ENCODE peak calls at places on chromosomes 11 and 22, in nine cellular contexts. One of them, this sample, is unnamed.

GRCh38 chr22:39240841-39241631 is 3.7 kb downstream of the PDGFB start:
- DNase-seq in K562: peak; percentile 30
- DNase-seq in WTC11: no peak
- DNase-seq in SK-N-SH: no peak
- DNase-seq in endothelial cell of umbilical vein: peak; percentile 62
- DNase-seq in GM12878: no peak
- DNase-seq in H1: no peak
- DNase-seq in HepG2: peak; percentile 91
- DNase-seq in A549: peak; percentile 29
- DNase-seq in this sample: no peak

GRCh38 chr22:29072193-29072978 is 449 bp upstream of the KREMEN1 start:
- DNase-seq in GM12878: no peak
- DNase-seq in endothelial cell of umbilical vein: peak; percentile 50
- DNase-seq in K562: peak; percentile 94
- DNase-seq in A549: peak; percentile 63
- DNase-seq in SK-N-SH: peak; percentile 99
- DNase-seq in H1: peak; percentile 89
- DNase-seq in WTC11: peak; percentile 99
- DNase-seq in HepG2: peak; percentile 89
- DNase-seq in this sample: peak; percentile 70

GRCh38 chr11:95358516-95359322 is 127.7 kb upstream of the SESN3 start:
- DNase-seq in A549: no peak
- DNase-seq in GM12878: no peak
- DNase-seq in H1: no peak
- DNase-seq in K562: no peak
- DNase-seq in HepG2: no peak
- DNase-seq in WTC11: no peak
- DNase-seq in endothelial cell of umbilical vein: no peak
- DNase-seq in SK-N-SH: no peak
- DNase-seq in this sample: no peak

GRCh38 chr11:71384561-71384960 is 63.6 kb downstream of the DHCR7 start:
- DNase-seq in SK-N-SH: no peak
- DNase-seq in H1: no peak
- DNase-seq in HepG2: no peak
- DNase-seq in GM12878: no peak
- DNase-seq in endothelial cell of umbilical vein: no peak
- DNase-seq in A549: no peak
- DNase-seq in WTC11: no peak
- DNase-seq in K562: no peak
- DNase-seq in this sample: no peak

GRCh38 chr22:19138217-19139000 is 6.0 kb downstream of the ESS2 start:
- DNase-seq in H1: no peak
- DNase-seq in GM12878: no peak
- DNase-seq in A549: no peak
- DNase-seq in SK-N-SH: no peak
- DNase-seq in endothelial cell of umbilical vein: no peak
- DNase-seq in WTC11: no peak
- DNase-seq in HepG2: no peak
- DNase-seq in K562: no peak
- DNase-seq in this sample: no peak

GRCh38 chr11:124402326-124402922 is 3.6 kb upstream of the OR8B3 start:
- DNase-seq in A549: peak; percentile 18
- DNase-seq in HepG2: peak; percentile 56
- DNase-seq in endothelial cell of umbilical vein: peak; percentile 67
- DNase-seq in K562: peak; percentile 58
- DNase-seq in WTC11: peak; percentile 58
- DNase-seq in SK-N-SH: peak; percentile 64
- DNase-seq in GM12878: no peak
- DNase-seq in H1: peak; percentile 31
- DNase-seq in this sample: peak; percentile 67

GRCh38 chr22:19873960-19874306 is 19.3 kb upstream of the GNB1L start:
- DNase-seq in GM12878: no peak
- DNase-seq in WTC11: no peak
- DNase-seq in HepG2: no peak
- DNase-seq in A549: no peak
- DNase-seq in K562: no peak
- DNase-seq in H1: no peak
- DNase-seq in SK-N-SH: peak; percentile 15
- DNase-seq in endothelial cell of umbilical vein: no peak
- DNase-seq in this sample: no peak

GRCh38 chr11:130179396-130180306 is 20.1 kb downstream of the ST14 start:
- DNase-seq in WTC11: no peak
- DNase-seq in A549: no peak
- DNase-seq in HepG2: no peak
- DNase-seq in K562: no peak
- DNase-seq in H1: no peak
- DNase-seq in endothelial cell of umbilical vein: no peak
- DNase-seq in GM12878: no peak
- DNase-seq in SK-N-SH: no peak
- DNase-seq in this sample: no peak

GRCh38 chr11:45982656-45983470 is 60.4 kb downstream of the LARGE2 start:
- DNase-seq in K562: peak; percentile 87
- DNase-seq in endothelial cell of umbilical vein: peak; percentile 70
- DNase-seq in A549: no peak
- DNase-seq in HepG2: no peak
- DNase-seq in H1: peak; percentile 84
- DNase-seq in GM12878: no peak
- DNase-seq in SK-N-SH: peak; percentile 21
- DNase-seq in WTC11: peak; percentile 74
- DNase-seq in this sample: peak; percentile 57

GRCh38 chr11:45983471-45983845 is 61.0 kb downstream of the LARGE2 start:
- DNase-seq in K562: no peak
- DNase-seq in endothelial cell of umbilical vein: no peak
- DNase-seq in A549: no peak
- DNase-seq in SK-N-SH: no peak
- DNase-seq in H1: no peak
- DNase-seq in WTC11: no peak
- DNase-seq in GM12878: no peak
- DNase-seq in HepG2: no peak
- DNase-seq in this sample: no peak

GRCh38 chr11:45988922-45989321 is 66.5 kb downstream of the LARGE2 start:
- DNase-seq in A549: no peak
- DNase-seq in SK-N-SH: no peak
- DNase-seq in K562: no peak
- DNase-seq in HepG2: no peak
- DNase-seq in endothelial cell of umbilical vein: no peak
- DNase-seq in H1: no peak
- DNase-seq in GM12878: no peak
- DNase-seq in WTC11: no peak
- DNase-seq in this sample: no peak

GRCh38 chr11:45985212-45985611 is 62.8 kb downstream of the LARGE2 start:
- DNase-seq in endothelial cell of umbilical vein: no peak
- DNase-seq in A549: no peak
- DNase-seq in WTC11: no peak
- DNase-seq in SK-N-SH: no peak
- DNase-seq in HepG2: no peak
- DNase-seq in H1: no peak
- DNase-seq in GM12878: no peak
- DNase-seq in K562: no peak
- DNase-seq in this sample: no peak

GRCh38 chr11:45984192-45984591 is 61.7 kb downstream of the LARGE2 start:
- DNase-seq in WTC11: no peak
- DNase-seq in HepG2: no peak
- DNase-seq in SK-N-SH: no peak
- DNase-seq in A549: no peak
- DNase-seq in endothelial cell of umbilical vein: no peak
- DNase-seq in K562: no peak
- DNase-seq in GM12878: no peak
- DNase-seq in H1: no peak
- DNase-seq in this sample: no peak
- TF ChIP-seq MAX in WTC11: no peak
- TF ChIP-seq MAX in HepG2: no peak
- TF ChIP-seq MAX in SK-N-SH: no peak
- TF ChIP-seq MAX in A549: no peak
- TF ChIP-seq MAX in endothelial cell of umbilical vein: no peak
- TF ChIP-seq MAX in K562: no peak
- TF ChIP-seq MAX in GM12878: no peak
- TF ChIP-seq MAX in H1: no peak
- TF ChIP-seq MAX in this sample: no peak

GRCh38 chr11:88418508-88418907 is 81.0 kb upstream of the CTSC start:
- DNase-seq in endothelial cell of umbilical vein: no peak
- DNase-seq in A549: no peak
- DNase-seq in WTC11: no peak
- DNase-seq in SK-N-SH: no peak
- DNase-seq in H1: no peak
- DNase-seq in K562: no peak
- DNase-seq in GM12878: no peak
- DNase-seq in HepG2: no peak
- DNase-seq in this sample: no peak

GRCh38 chr11:88414385-88414861 is 76.9 kb upstream of the CTSC start:
- DNase-seq in A549: no peak
- DNase-seq in SK-N-SH: peak; percentile 4
- DNase-seq in H1: no peak
- DNase-seq in endothelial cell of umbilical vein: peak; percentile 92
- DNase-seq in K562: peak; percentile 31
- DNase-seq in WTC11: no peak
- DNase-seq in GM12878: no peak
- DNase-seq in HepG2: no peak
- DNase-seq in this sample: peak; percentile 76

GRCh38 chr11:88411265-88411664 is 73.7 kb upstream of the CTSC start:
- DNase-seq in SK-N-SH: no peak
- DNase-seq in HepG2: no peak
- DNase-seq in K562: no peak
- DNase-seq in H1: no peak
- DNase-seq in WTC11: no peak
- DNase-seq in GM12878: no peak
- DNase-seq in endothelial cell of umbilical vein: no peak
- DNase-seq in A549: no peak
- DNase-seq in this sample: no peak

GRCh38 chr11:88415495-88415894 is 78.0 kb upstream of the CTSC start:
- DNase-seq in endothelial cell of umbilical vein: no peak
- DNase-seq in GM12878: no peak
- DNase-seq in HepG2: no peak
- DNase-seq in SK-N-SH: no peak
- DNase-seq in K562: no peak
- DNase-seq in A549: no peak
- DNase-seq in WTC11: no peak
- DNase-seq in H1: no peak
- DNase-seq in this sample: no peak

DNA sequence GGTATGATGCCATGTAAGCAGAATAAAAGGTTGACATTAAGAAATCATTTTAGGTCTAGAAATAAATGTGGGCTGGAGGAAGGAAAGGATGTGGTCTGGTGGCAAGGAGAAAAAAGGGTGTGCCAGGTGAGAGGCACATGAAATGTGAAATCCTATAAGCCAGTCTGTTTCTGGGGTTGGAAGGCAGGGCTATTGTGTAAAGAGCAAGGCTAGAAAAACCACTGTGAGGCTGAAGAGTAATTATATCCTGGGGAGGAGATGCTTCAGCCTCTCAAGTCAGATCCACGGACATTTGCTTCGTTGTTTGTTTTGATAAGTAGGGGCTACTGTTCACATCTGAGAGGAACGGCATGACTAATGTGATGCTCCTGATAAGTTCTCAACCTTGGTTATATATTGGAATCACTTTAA is 77.5 kb upstream of the CTSC start:
- DNase-seq in WTC11: no peak
- DNase-seq in H1: no peak
- DNase-seq in SK-N-SH: no peak
- DNase-seq in GM12878: no peak
- DNase-seq in K562: no peak
- DNase-seq in endothelial cell of umbilical vein: peak; percentile 48
- DNase-seq in HepG2: no peak
- DNase-seq in A549: no peak
- DNase-seq in this sample: peak; percentile 62
- TF ChIP-seq MAX in WTC11: no peak
- TF ChIP-seq MAX in H1: no peak
- TF ChIP-seq MAX in SK-N-SH: no peak
- TF ChIP-seq MAX in GM12878: no peak
- TF ChIP-seq MAX in K562: no peak
- TF ChIP-seq MAX in endothelial cell of umbilical vein: no peak
- TF ChIP-seq MAX in HepG2: no peak
- TF ChIP-seq MAX in A549: no peak
- TF ChIP-seq MAX in this sample: peak; percentile 5

DNA sequence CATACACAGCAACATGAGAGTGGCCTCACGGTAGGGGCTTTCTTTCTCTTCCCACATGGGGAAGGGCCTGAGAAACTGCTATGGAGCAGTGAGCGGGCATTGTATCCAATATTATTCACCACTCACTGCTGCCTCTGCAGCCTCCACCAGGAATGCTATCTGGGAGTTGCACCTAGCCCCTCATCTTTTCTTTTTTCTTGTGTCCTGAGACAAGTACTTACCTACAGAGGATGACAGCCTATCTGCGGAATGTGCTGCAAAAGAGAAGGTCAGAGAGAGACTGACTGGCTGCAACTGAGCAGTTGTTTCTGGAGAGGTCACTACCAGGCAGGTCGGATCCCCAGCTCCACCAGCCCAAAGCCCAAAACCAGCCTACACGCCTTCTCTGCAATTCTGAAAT is 52.1 kb upstream of the HTATIP2 start:
- DNase-seq in HepG2: no peak
- DNase-seq in endothelial cell of umbilical vein: no peak
- DNase-seq in A549: no peak
- DNase-seq in H1: no peak
- DNase-seq in GM12878: no peak
- DNase-seq in K562: no peak
- DNase-seq in WTC11: no peak
- DNase-seq in SK-N-SH: no peak
- DNase-seq in this sample: no peak
- TF ChIP-seq MAX in HepG2: no peak
- TF ChIP-seq MAX in endothelial cell of umbilical vein: no peak
- TF ChIP-seq MAX in A549: no peak
- TF ChIP-seq MAX in H1: no peak
- TF ChIP-seq MAX in GM12878: no peak
- TF ChIP-seq MAX in K562: no peak
- TF ChIP-seq MAX in WTC11: no peak
- TF ChIP-seq MAX in SK-N-SH: no peak
- TF ChIP-seq MAX in this sample: no peak

GRCh38 chr11:72580648-72580950 is 93.6 kb downstream of the PDE2A start:
- DNase-seq in WTC11: no peak
- DNase-seq in K562: no peak
- DNase-seq in endothelial cell of umbilical vein: no peak
- DNase-seq in SK-N-SH: no peak
- DNase-seq in GM12878: no peak
- DNase-seq in H1: no peak
- DNase-seq in A549: no peak
- DNase-seq in HepG2: no peak
- DNase-seq in this sample: no peak

GRCh38 chr11:72578541-72578940 is 95.7 kb downstream of the PDE2A start:
- DNase-seq in GM12878: no peak
- DNase-seq in A549: no peak
- DNase-seq in H1: no peak
- DNase-seq in WTC11: peak; percentile 5
- DNase-seq in SK-N-SH: peak; percentile 5
- DNase-seq in K562: no peak
- DNase-seq in HepG2: no peak
- DNase-seq in endothelial cell of umbilical vein: no peak
- DNase-seq in this sample: no peak

GRCh38 chr11:72578051-72578450 is 96.2 kb downstream of the PDE2A start:
- DNase-seq in WTC11: no peak
- DNase-seq in A549: no peak
- DNase-seq in HepG2: no peak
- DNase-seq in H1: no peak
- DNase-seq in GM12878: no peak
- DNase-seq in K562: no peak
- DNase-seq in SK-N-SH: no peak
- DNase-seq in endothelial cell of umbilical vein: no peak
- DNase-seq in this sample: no peak

GRCh38 chr11:72579816-72580647 is 94.2 kb downstream of the PDE2A start:
- DNase-seq in SK-N-SH: no peak
- DNase-seq in WTC11: peak; percentile 4
- DNase-seq in K562: no peak
- DNase-seq in GM12878: no peak
- DNase-seq in HepG2: no peak
- DNase-seq in endothelial cell of umbilical vein: no peak
- DNase-seq in A549: no peak
- DNase-seq in H1: no peak
- DNase-seq in this sample: peak; percentile 36

GRCh38 chr11:72578991-72579815 is 95.0 kb downstream of the PDE2A start:
- DNase-seq in SK-N-SH: no peak
- DNase-seq in K562: no peak
- DNase-seq in WTC11: peak; percentile 5
- DNase-seq in endothelial cell of umbilical vein: no peak
- DNase-seq in GM12878: no peak
- DNase-seq in A549: no peak
- DNase-seq in H1: no peak
- DNase-seq in HepG2: no peak
- DNase-seq in this sample: no peak
- TF ChIP-seq MAX in SK-N-SH: no peak
- TF ChIP-seq MAX in K562: no peak
- TF ChIP-seq MAX in WTC11: no peak
- TF ChIP-seq MAX in endothelial cell of umbilical vein: no peak
- TF ChIP-seq MAX in GM12878: no peak
- TF ChIP-seq MAX in A549: no peak
- TF ChIP-seq MAX in H1: no peak
- TF ChIP-seq MAX in HepG2: no peak
- TF ChIP-seq MAX in this sample: no peak